ENCODE peak calls at places on chromosome 9, in nine cellular contexts. N, B, T, Y, H, Q, C, W and F are unnamed samples.

GRCh38 chr9:121259498-121259897 is 8.5 kb upstream of the GSN start:
- DNase-seq in C (no peak), Q (no peak), N (no peak), Y (no peak), W (no peak), H (no peak), T (no peak), B (no peak), F (no peak)

GRCh38 chr9:35690447-35691324 is 961 bp upstream of the TPM2 start:
- DNase-seq in B (peak), H (peak), Y (peak), C (peak), W (peak), N (peak), Q (peak), T (peak), F (no peak)

GRCh38 chr9:880725-881124 is 39.2 kb downstream of the DMRT1 start:
- DNase-seq in B (no peak), Y (no peak), H (no peak), W (no peak), C (no peak), Q (no peak), T (no peak), N (no peak), F (no peak)

GRCh38 chr9:19748278-19749126 is 40.3 kb downstream of the SLC24A2 start:
- DNase-seq in C (peak), H (no peak), W (no peak), T (no peak), N (peak), Y (peak), Q (no peak), B (no peak), F (no peak)

GRCh38 chr9:22257026-22257425 is 189.6 kb upstream of the DMRTA1 start:
- DNase-seq in H (no peak), B (no peak), C (no peak), Q (no peak), Y (no peak), W (no peak), T (no peak), N (no peak), F (no peak)

GRCh38 chr9:121852241-121852640 is 200.8 kb downstream of the DAB2IP start:
- DNase-seq in C (no peak), Q (no peak), W (no peak), B (no peak), Y (no peak), N (no peak), H (no peak), T (no peak), F (no peak)

GRCh38 chr9:129027685-129028191 is 393 bp downstream of the SH3GLB2 start:
- DNase-seq in Q (no peak), B (peak), C (peak), W (peak), T (peak), N (no peak), H (no peak), Y (peak), F (peak)

GRCh38 chr9:35691325-35691631 is 1.6 kb upstream of the TPM2 start:
- DNase-seq in N (no peak), W (no peak), H (no peak), T (no peak), Q (no peak), Y (peak), B (no peak), C (peak), F (no peak)

GRCh38 chr9:137480686-137481683 is 21.9 kb upstream of the NSMF start:
- DNase-seq in H (no peak), B (no peak), W (no peak), Q (no peak), T (no peak), Y (no peak), N (no peak), C (no peak), F (no peak)

GRCh38 chr9:34187891-34188240 is 9.0 kb downstream of the UBAP1 start:
- DNase-seq in Y (no peak), C (no peak), W (no peak), B (no peak), N (no peak), T (no peak), Q (no peak), H (no peak), F (no peak)

GRCh38 chr9:113391917-113392316 is 9.2 kb downstream of the ALAD start:
- DNase-seq in B (no peak), C (no peak), Y (no peak), T (no peak), H (no peak), N (no peak), W (no peak), Q (no peak), F (no peak)

GRCh38 chr9:18441245-18441644 is 32.7 kb upstream of the ADAMTSL1 start:
- DNase-seq in Y (no peak), B (no peak), N (no peak), T (no peak), Q (no peak), W (no peak), C (no peak), H (no peak), F (no peak)

GRCh38 chr9:99249619-99250018 is 27.5 kb downstream of the SEC61B start:
- DNase-seq in W (no peak), C (peak), B (no peak), T (peak), Q (no peak), H (no peak), Y (no peak), N (peak), F (no peak)

GRCh38 chr9:85987236-85987635 is 46.3 kb downstream of the NAA35 start:
- DNase-seq in Q (no peak), Y (no peak), T (no peak), W (no peak), H (no peak), C (no peak), B (no peak), N (no peak), F (no peak)

GRCh38 chr9:114238919-114239879 is 83.7 kb upstream of the ORM1 start:
- DNase-seq in C (peak), Y (peak), T (no peak), N (no peak), H (no peak), B (peak), Q (no peak), W (no peak), F (no peak)

GRCh38 chr9:127087836-127088235 is 34.6 kb downstream of the ANGPTL2 start:
- DNase-seq in T (no peak), C (no peak), N (no peak), B (no peak), H (no peak), Y (no peak), W (no peak), Q (no peak), F (no peak)

GRCh38 chr9:87547665-87548064 is 50.0 kb downstream of the DAPK1 start:
- DNase-seq in N (peak), Q (no peak), Y (no peak), H (no peak), C (peak), T (no peak), W (no peak), B (no peak), F (no peak)

GRCh38 chr9:94511134-94511942 is 43.5 kb upstream of the PCAT7 start:
- DNase-seq in T (no peak), H (no peak), N (no peak), W (no peak), Q (no peak), B (no peak), C (no peak), Y (no peak), F (no peak)

GRCh38 chr9:135165756-135166519 is 78.5 kb downstream of the OLFM1 start:
- DNase-seq in Q (no peak), T (no peak), H (no peak), B (no peak), W (no peak), C (peak), N (peak), Y (no peak), F (no peak)

GRCh38 chr9:132697230-132697629 is 27.0 kb downstream of the GTF3C4 start:
- DNase-seq in W (no peak), C (peak), H (no peak), B (no peak), Y (no peak), N (no peak), T (no peak), Q (no peak), F (no peak)

GRCh38 chr9:124079176-124079925 is 67.8 kb downstream of the LHX2 start:
- DNase-seq in Y (peak), T (no peak), W (no peak), Q (peak), N (peak), B (no peak), H (no peak), C (peak), F (no peak)

GRCh38 chr9:135103001-135103446 is 15.6 kb downstream of the OLFM1 start:
- DNase-seq in Y (no peak), W (no peak), T (no peak), Q (no peak), N (no peak), C (no peak), H (no peak), B (no peak), F (no peak)

GRCh38 chr9:104951487-104951886 is 23.5 kb upstream of the ABCA1 start:
- DNase-seq in Y (no peak), N (no peak), T (no peak), Q (no peak), W (no peak), B (no peak), H (no peak), C (no peak), F (no peak)

GRCh38 chr9:132984202-132985062 is 5.9 kb downstream of the GFI1B start:
- DNase-seq in B (no peak), Q (no peak), N (no peak), C (no peak), H (no peak), Y (no peak), W (no peak), T (no peak), F (no peak)

GRCh38 chr9:107480386-107480789 is 9.2 kb downstream of the KLF4 start:
- DNase-seq in T (no peak), B (no peak), W (no peak), C (no peak), Q (no peak), H (no peak), Y (no peak), N (peak), F (no peak)

GRCh38 chr9:20262611-20263010 is 359.7 kb downstream of the MLLT3 start:
- DNase-seq in Q (no peak), N (no peak), T (no peak), W (no peak), C (no peak), H (no peak), B (no peak), Y (no peak), F (no peak)